ENCODE peak calls at places on chromosome 18, in nine cellular contexts. Z is RWPE2; Q is CD8-positive, alpha-beta memory T cell; J is transverse colon; U is thyroid gland; N is fibroblast of lung; L is esophagus muscularis mucosa; G is lung; T is neuronal stem cell. V is an unnamed sample. For H3K9me3, the result is how much of the 10 kb centered on the place peaks cover.

GRCh38 chr18:59639821-59640220 is 57.4 kb downstream of the CCBE1 start:
- DNase-seq in N (no peak), L (no peak), G (no peak), Q (no peak), U (no peak), Z (no peak), J (no peak), T (no peak), V (no peak)

GRCh38 chr18:14907420-14907819 is 159.4 kb downstream of the ANKRD30B start:
- DNase-seq in G (no peak), T (no peak), Q (no peak), J (no peak), U (no peak), L (peak), N (no peak), Z (no peak), V (no peak)

GRCh38 chr18:74609535-74609934 is 11.9 kb downstream of the ZNF407 start:
- DNase-seq in J (no peak), Z (no peak), T (no peak), N (peak), L (peak), U (no peak), Q (no peak), G (no peak), V (no peak)

GRCh38 chr18:58027341-58027740 is 16.7 kb upstream of the NEDD4L start:
- DNase-seq in L (no peak), G (no peak), Z (no peak), J (no peak), N (no peak), Q (no peak), U (no peak), T (no peak), V (no peak)

GRCh38 chr18:12516049-12516677 is 108.4 kb downstream of the PRELID3A start:
- DNase-seq in U (no peak), Q (no peak), Z (no peak), T (no peak), J (no peak), L (no peak), G (no peak), N (no peak), V (no peak)

GRCh38 chr18:34493566-34494358 is 216.3 kb upstream of the DTNA start:
- DNase-seq in Z (no peak), J (no peak), Q (no peak), G (no peak), U (peak), T (peak), N (peak), L (no peak), V (no peak)

GRCh38 chr18:75253784-75254183 is 43.2 kb downstream of the TSHZ1 start:
- DNase-seq in U (no peak), T (no peak), Z (no peak), N (no peak), G (no peak), L (no peak), J (no peak), Q (no peak), V (no peak)

GRCh38 chr18:46213295-46213694 is 109.1 kb downstream of the HAUS1 start:
- DNase-seq in N (no peak), G (no peak), Z (no peak), Q (no peak), J (no peak), U (no peak), L (no peak), T (no peak), V (peak)

GRCh38 chr18:74796928-74797576 is 199.4 kb downstream of the ZNF407 start:
- DNase-seq in Q (no peak), G (no peak), L (no peak), U (no peak), N (peak), Z (no peak), T (no peak), J (no peak), V (no peak)

GRCh38 chr18:44627245-44627644 is 53.4 kb upstream of the SETBP1 start:
- DNase-seq in Z (no peak), N (peak), G (no peak), U (no peak), J (no peak), Q (no peak), L (no peak), T (no peak), V (no peak)

GRCh38 chr18:11176416-11176815 is 27.0 kb upstream of the PIEZO2 start:
- DNase-seq in G (no peak), L (no peak), J (no peak), Z (no peak), Q (no peak), N (peak), U (no peak), T (no peak), V (no peak)

GRCh38 chr18:8496186-8496585 is 113.1 kb upstream of the RAB12 start:
- DNase-seq in L (no peak), N (peak), U (peak), Z (no peak), J (no peak), T (no peak), G (no peak), Q (no peak), V (no peak)

GRCh38 chr18:11963991-11964484 is 17.3 kb upstream of the IMPA2 start:
- DNase-seq in T (no peak), Q (no peak), Z (no peak), L (no peak), J (no peak), U (no peak), G (no peak), N (peak), V (no peak)

GRCh38 chr18:75500510-75500909 is 73.0 kb upstream of the SMIM21 start:
- DNase-seq in T (no peak), Q (no peak), L (no peak), G (no peak), N (peak), J (no peak), U (no peak), Z (no peak), V (no peak)

GRCh38 chr18:74708169-74708568 is 110.5 kb downstream of the ZNF407 start:
- DNase-seq in U (no peak), G (no peak), Z (no peak), N (no peak), J (no peak), Q (no peak), L (no peak), T (no peak), V (no peak)

GRCh38 chr18:68034293-68034692 is 517.8 kb upstream of the DSEL start:
- DNase-seq in L (no peak), Q (no peak), Z (no peak), U (no peak), G (no peak), N (no peak), T (no peak), J (no peak), V (no peak)

GRCh38 chr18:71541643-71542042 is 1002.5 kb downstream of the CBLN2 start:
- DNase-seq in G (no peak), Q (no peak), N (no peak), Z (no peak), T (no peak), L (no peak), J (no peak), U (no peak), V (no peak)

GRCh38 chr18:59715966-59716369 is 18.7 kb upstream of the CCBE1 start:
- DNase-seq in Z (peak), T (no peak), J (no peak), N (peak), U (no peak), L (no peak), G (no peak), Q (no peak), V (no peak)

GRCh38 chr18:45255142-45255890 is 360.0 kb upstream of the SLC14A2 start:
- DNase-seq in U (no peak), Q (no peak), J (peak), Z (no peak), L (no peak), N (peak), T (no peak), G (no peak), V (no peak)

GRCh38 chr18:10971717-10972116 is 177.7 kb downstream of the PIEZO2 start:
- DNase-seq in J (no peak), Q (no peak), L (no peak), U (no peak), T (no peak), N (no peak), G (no peak), Z (no peak), V (no peak)

GRCh38 chr18:78245451-78245850 is 734.2 kb upstream of the SALL3 start:
- DNase-seq in G (no peak), Q (no peak), Z (no peak), L (no peak), N (no peak), T (no peak), U (no peak), J (no peak), V (no peak)

GRCh38 chr18:78246588-78246987 is 733.0 kb upstream of the SALL3 start:
- DNase-seq in Q (no peak), Z (no peak), T (no peak), U (no peak), G (no peak), L (no peak), J (no peak), N (no peak), V (no peak)

GRCh38 chr18:78246041-78246440 is 733.6 kb upstream of the SALL3 start:
- DNase-seq in G (no peak), Z (no peak), T (no peak), L (no peak), Q (no peak), N (no peak), J (no peak), U (no peak), V (no peak)

GRCh38 chr18:78242796-78243195 is 736.8 kb upstream of the SALL3 start:
- DNase-seq in N (no peak), U (no peak), T (no peak), Q (no peak), G (no peak), L (no peak), J (no peak), Z (no peak), V (no peak)

DNA sequence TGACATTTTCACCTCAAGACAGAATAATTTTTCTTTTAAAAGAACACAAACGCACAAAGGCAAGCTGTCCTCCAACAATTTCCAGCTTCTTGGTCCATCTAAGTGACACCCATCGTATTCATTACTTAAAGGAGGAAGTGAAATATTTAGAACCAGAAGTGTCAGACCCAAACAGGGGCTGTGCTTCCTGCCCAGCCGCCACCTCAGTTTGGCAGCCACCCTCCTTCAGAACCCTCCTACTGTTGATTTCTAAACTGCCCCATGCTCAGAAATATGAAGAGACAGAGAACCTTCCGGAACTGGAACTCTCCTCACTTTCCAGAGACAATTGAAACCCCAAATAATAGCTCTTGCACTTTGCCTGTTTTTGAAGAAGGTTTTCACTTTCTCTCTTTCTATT is 734.8 kb upstream of the SALL3 start:
- DNase-seq in T (no peak), G (no peak), J (no peak), Z (no peak), Q (no peak), U (no peak), N (no peak), L (no peak), V (no peak)
- H3K27ac ChIP-seq in T (no peak), G (no peak), J (no peak), Z (no peak), Q (no peak), U (no peak), N (no peak), L (no peak), V (no peak)

GRCh38 chr18:38940475-38940862 is 1374.9 kb upstream of the CELF4 start:
- DNase-seq in N (no peak), T (no peak), J (no peak), Z (no peak), L (no peak), G (no peak), U (no peak), Q (no peak), V (no peak)

GRCh38 chr18:38948436-38948835 is 1382.8 kb upstream of the CELF4 start:
- DNase-seq in N (no peak), Q (no peak), G (no peak), U (no peak), T (peak), L (no peak), Z (no peak), J (no peak), V (no peak)

GRCh38 chr18:38940863-38941531 is 1375.4 kb upstream of the CELF4 start:
- DNase-seq in G (no peak), T (no peak), L (no peak), Z (no peak), J (no peak), N (peak), U (no peak), Q (peak), V (peak)

GRCh38 chr18:38944446-38945024 is 1378.9 kb upstream of the CELF4 start:
- DNase-seq in J (no peak), U (no peak), T (no peak), N (no peak), Z (no peak), L (no peak), G (no peak), Q (peak), V (no peak)
- H3K9me3 ChIP-seq in J (under half), U (under half), T (under half), N (under half), Z (under half), L (under half), G (under half), Q (under half), V (under half)

GRCh38 chr18:32095156-32095555 is 3.5 kb downstream of the RNF138 start:
- DNase-seq in Z (no peak), U (no peak), T (no peak), N (no peak), G (no peak), J (no peak), Q (no peak), L (no peak), V (no peak)
- H3K4me3 ChIP-seq in Z (no peak), U (no peak), T (no peak), N (no peak), G (no peak), J (no peak), Q (peak), L (no peak), V (peak)

DNA sequence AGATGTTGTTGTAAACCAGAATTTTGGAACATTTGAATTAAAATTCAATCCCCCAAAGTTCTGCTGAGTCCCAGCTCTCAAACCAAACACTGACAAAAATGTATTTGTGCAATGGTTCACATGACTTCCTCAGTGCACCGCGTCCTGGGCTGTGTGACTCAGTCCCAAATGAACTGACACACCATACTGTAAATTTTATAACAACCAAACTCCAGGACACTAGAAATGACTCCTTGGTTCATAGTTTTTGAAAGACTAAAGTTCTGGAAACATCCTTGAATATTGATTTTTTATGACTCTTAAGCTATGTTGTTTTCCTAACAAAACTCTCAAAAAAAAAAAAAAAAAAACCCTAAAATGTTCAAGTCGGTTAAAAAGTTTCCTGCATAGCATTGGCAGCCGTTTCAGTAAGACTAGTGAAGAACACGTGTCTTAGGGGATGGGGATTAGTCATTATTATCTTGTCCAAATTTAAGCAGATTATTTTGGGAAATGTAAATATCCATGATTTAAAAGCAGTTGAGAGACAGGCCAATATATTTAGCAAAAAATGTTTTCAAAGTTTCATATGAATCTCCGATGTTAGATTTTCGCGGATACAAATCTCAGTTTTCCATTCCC is 282.1 kb upstream of the TCF4 start:
- DNase-seq in Q (no peak), J (no peak), U (no peak), Z (no peak), L (no peak), T (no peak), G (no peak), N (peak), V (no peak)
- H3K27ac ChIP-seq in Q (no peak), J (no peak), U (no peak), Z (no peak), L (no peak), T (no peak), G (no peak), N (no peak), V (no peak)

GRCh38 chr18:63301458-63301857 is 18.1 kb downstream of the BCL2 start:
- DNase-seq in U (no peak), T (no peak), Q (no peak), L (no peak), N (no peak), Z (no peak), G (no peak), J (no peak), V (no peak)

GRCh38 chr18:63306819-63307554 is 12.6 kb downstream of the BCL2 start:
- DNase-seq in L (no peak), T (no peak), Z (no peak), J (no peak), N (no peak), G (no peak), U (no peak), Q (no peak), V (no peak)

GRCh38 chr18:63302647-63303405 is 16.7 kb downstream of the BCL2 start:
- DNase-seq in J (no peak), T (no peak), Q (no peak), N (no peak), Z (no peak), L (no peak), U (peak), G (no peak), V (no peak)

GRCh38 chr18:63306249-63306648 is 13.3 kb downstream of the BCL2 start:
- DNase-seq in T (no peak), U (no peak), J (no peak), Q (no peak), N (no peak), Z (no peak), L (no peak), G (no peak), V (no peak)

GRCh38 chr18:63303562-63303961 is 16.0 kb downstream of the BCL2 start:
- DNase-seq in J (no peak), T (no peak), Z (no peak), L (no peak), Q (no peak), N (no peak), U (no peak), G (no peak), V (no peak)
- H3K9me3 ChIP-seq in J (under half), T (under half), Z (under half), L (under half), Q (under half), N (under half), U (under half), G (under half), V (under half)

GRCh38 chr18:79401494-79402208 is 5.9 kb downstream of the NFATC1 start:
- DNase-seq in T (no peak), G (no peak), L (no peak), U (no peak), N (no peak), Q (peak), J (no peak), Z (no peak), V (no peak)

GRCh38 chr18:79400591-79401381 is 5.1 kb downstream of the NFATC1 start:
- DNase-seq in Z (no peak), Q (peak), G (no peak), U (no peak), T (no peak), N (no peak), L (no peak), J (no peak), V (peak)

GRCh38 chr18:79399275-79400081 is 3.7 kb downstream of the NFATC1 start:
- DNase-seq in U (no peak), Z (no peak), J (no peak), G (no peak), T (no peak), Q (peak), L (no peak), N (no peak), V (peak)

GRCh38 chr18:79397830-79398761 is 2.4 kb downstream of the NFATC1 start:
- DNase-seq in Z (peak), J (no peak), U (no peak), N (no peak), G (no peak), T (no peak), Q (peak), L (no peak), V (no peak)

GRCh38 chr18:79400091-79400590 is 4.4 kb downstream of the NFATC1 start:
- DNase-seq in G (no peak), U (peak), Q (peak), T (no peak), L (no peak), Z (no peak), N (no peak), J (peak), V (peak)
- H3K4me3 ChIP-seq in G (peak), U (peak), Q (peak), T (peak), L (peak), Z (peak), N (peak), J (peak), V (peak)

GRCh38 chr18:55844373-55844772 is 256.4 kb upstream of the TCF4 start:
- DNase-seq in U (no peak), G (no peak), Q (no peak), T (no peak), J (no peak), Z (no peak), N (peak), L (no peak), V (no peak)
- H3K27ac ChIP-seq in U (no peak), G (no peak), Q (no peak), T (no peak), J (no peak), Z (no peak), N (no peak), L (no peak), V (no peak)

GRCh38 chr18:73218293-73218692 is 350.5 kb upstream of the NETO1 start:
- DNase-seq in T (no peak), Q (no peak), Z (no peak), L (no peak), J (no peak), N (no peak), G (no peak), U (no peak), V (no peak)

GRCh38 chr18:73214970-73215369 is 347.2 kb upstream of the NETO1 start:
- DNase-seq in Z (no peak), U (no peak), Q (no peak), N (no peak), T (no peak), L (no peak), J (no peak), G (no peak), V (no peak)

GRCh38 chr18:73220639-73221038 is 352.9 kb upstream of the NETO1 start:
- DNase-seq in G (no peak), J (no peak), Z (no peak), U (no peak), L (no peak), N (no peak), Q (no peak), T (no peak), V (no peak)
- H3K9me3 ChIP-seq in G (under half), J (under half), Z (under half), U (under half), L (under half), N (under half), Q (under half), T (under half), V (under half)